ENCODE peak calls at places on chromosomes 1 and 21, in six cellular contexts. One of them, this sample, is unnamed. For H3K9me3, the result is how much of the 10 kb centered on the place peaks cover.

GRCh38 chr1:112982853-112983539 is 27.0 kb upstream of the SLC16A1 start:
- DNase-seq in PC-9: no peak
- DNase-seq in left ventricle myocardium inferior: no peak
- DNase-seq in uterus: no peak
- DNase-seq in AG04450: no peak
- DNase-seq in spleen: no peak
- DNase-seq in this sample: no peak

GRCh38 chr21:26753822-26754221 is 91.4 kb downstream of the ADAMTS1 start:
- DNase-seq in left ventricle myocardium inferior: no peak
- DNase-seq in spleen: no peak
- DNase-seq in uterus: no peak
- DNase-seq in AG04450: no peak
- DNase-seq in PC-9: no peak
- DNase-seq in this sample: no peak

GRCh38 chr1:25821112-25821476 is 1.3 kb downstream of the MTFR1L start:
- DNase-seq in left ventricle myocardium inferior: no peak
- DNase-seq in AG04450: no peak
- DNase-seq in uterus: no peak
- DNase-seq in spleen: peak
- DNase-seq in PC-9: no peak
- DNase-seq in this sample: no peak

GRCh38 chr1:53919675-53920066 is 25.7 kb downstream of the DIO1 start:
- DNase-seq in left ventricle myocardium inferior: no peak
- DNase-seq in AG04450: no peak
- DNase-seq in uterus: no peak
- DNase-seq in spleen: no peak
- DNase-seq in PC-9: no peak
- DNase-seq in this sample: no peak

GRCh38 chr1:202187040-202187671 is 6.4 kb upstream of the LGR6 start:
- DNase-seq in uterus: no peak
- DNase-seq in left ventricle myocardium inferior: no peak
- DNase-seq in PC-9: no peak
- DNase-seq in AG04450: no peak
- DNase-seq in spleen: peak
- DNase-seq in this sample: no peak

GRCh38 chr21:45111703-45112102 is 37.3 kb downstream of the ADARB1 start:
- DNase-seq in uterus: no peak
- DNase-seq in AG04450: no peak
- DNase-seq in left ventricle myocardium inferior: no peak
- DNase-seq in PC-9: no peak
- DNase-seq in spleen: no peak
- DNase-seq in this sample: no peak

GRCh38 chr1:207404849-207405525 is 49.1 kb upstream of the CR2 start:
- DNase-seq in left ventricle myocardium inferior: no peak
- DNase-seq in spleen: no peak
- DNase-seq in PC-9: no peak
- DNase-seq in AG04450: peak
- DNase-seq in uterus: no peak
- DNase-seq in this sample: no peak

GRCh38 chr1:58477390-58477789 is 69.1 kb downstream of the OMA1 start:
- DNase-seq in left ventricle myocardium inferior: no peak
- DNase-seq in spleen: no peak
- DNase-seq in uterus: no peak
- DNase-seq in AG04450: no peak
- DNase-seq in PC-9: no peak
- DNase-seq in this sample: no peak

GRCh38 chr1:182671779-182672486 is 12.5 kb downstream of the RGS8 start:
- DNase-seq in AG04450: no peak
- DNase-seq in left ventricle myocardium inferior: no peak
- DNase-seq in uterus: no peak
- DNase-seq in spleen: no peak
- DNase-seq in PC-9: no peak
- DNase-seq in this sample: no peak

GRCh38 chr1:210339500-210339899 is 10.8 kb downstream of the HHAT start:
- DNase-seq in uterus: no peak
- DNase-seq in AG04450: no peak
- DNase-seq in spleen: no peak
- DNase-seq in left ventricle myocardium inferior: no peak
- DNase-seq in PC-9: no peak
- DNase-seq in this sample: no peak

GRCh38 chr1:231481289-231481688 is 47.2 kb upstream of the TSNAX start:
- DNase-seq in uterus: no peak
- DNase-seq in AG04450: no peak
- DNase-seq in left ventricle myocardium inferior: no peak
- DNase-seq in PC-9: no peak
- DNase-seq in spleen: no peak
- DNase-seq in this sample: no peak

GRCh38 chr1:117301906-117302305 is 65.3 kb upstream of the MAN1A2 start:
- DNase-seq in spleen: no peak
- DNase-seq in AG04450: no peak
- DNase-seq in left ventricle myocardium inferior: no peak
- DNase-seq in PC-9: no peak
- DNase-seq in uterus: no peak
- DNase-seq in this sample: no peak

GRCh38 chr1:160797163-160797797 is 1.3 kb downstream of the LY9 start:
- DNase-seq in PC-9: no peak
- DNase-seq in left ventricle myocardium inferior: no peak
- DNase-seq in AG04450: no peak
- DNase-seq in uterus: no peak
- DNase-seq in spleen: no peak
- DNase-seq in this sample: no peak

GRCh38 chr1:211788626-211789025 is 41.9 kb downstream of the LPGAT1 start:
- DNase-seq in spleen: no peak
- DNase-seq in AG04450: no peak
- DNase-seq in uterus: no peak
- DNase-seq in PC-9: no peak
- DNase-seq in left ventricle myocardium inferior: no peak
- DNase-seq in this sample: no peak

GRCh38 chr1:246577082-246577719 is 10.9 kb downstream of the CNST start:
- DNase-seq in left ventricle myocardium inferior: no peak
- DNase-seq in AG04450: no peak
- DNase-seq in spleen: no peak
- DNase-seq in uterus: no peak
- DNase-seq in PC-9: no peak
- DNase-seq in this sample: no peak

GRCh38 chr1:151908228-151908691 is 1.1 kb downstream of the THEM4 start:
- DNase-seq in uterus: no peak
- DNase-seq in left ventricle myocardium inferior: no peak
- DNase-seq in spleen: no peak
- DNase-seq in AG04450: no peak
- DNase-seq in PC-9: no peak
- DNase-seq in this sample: no peak

GRCh38 chr1:966603-967295 is 467 bp downstream of the PLEKHN1 start:
- DNase-seq in left ventricle myocardium inferior: no peak
- DNase-seq in PC-9: peak
- DNase-seq in uterus: peak
- DNase-seq in AG04450: no peak
- DNase-seq in spleen: peak
- DNase-seq in this sample: peak

GRCh38 chr1:153535664-153536585 is at the start of gene S100A6:
- DNase-seq in AG04450: peak
- DNase-seq in PC-9: peak
- DNase-seq in spleen: peak
- DNase-seq in left ventricle myocardium inferior: peak
- DNase-seq in uterus: peak
- DNase-seq in this sample: peak

DNA sequence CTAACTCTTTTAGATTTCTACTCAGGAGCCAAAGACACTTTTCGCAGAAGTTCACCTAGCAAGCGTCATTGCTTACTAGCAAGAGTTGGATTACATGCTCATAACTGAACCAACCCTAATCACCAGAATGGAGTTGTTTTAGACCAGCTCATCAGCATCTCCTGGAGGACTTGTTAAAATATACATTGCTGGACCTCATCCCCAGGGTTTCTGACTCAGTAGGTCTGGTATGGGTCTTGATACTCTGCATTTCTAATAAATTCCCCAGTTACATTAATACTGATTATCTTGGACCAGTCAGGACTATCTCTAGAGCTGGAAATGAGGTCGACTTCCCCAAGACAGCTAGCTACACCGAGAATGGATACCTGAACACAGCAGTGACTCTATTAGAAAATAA is 9.7 kb upstream of the PRDX6 start:
- DNase-seq in PC-9: no peak
- DNase-seq in spleen: no peak
- DNase-seq in AG04450: no peak
- DNase-seq in left ventricle myocardium inferior: no peak
- DNase-seq in uterus: no peak
- DNase-seq in this sample: no peak
- H3K9me3 ChIP-seq in PC-9: under half
- H3K9me3 ChIP-seq in spleen: under half
- H3K9me3 ChIP-seq in AG04450: under half
- H3K9me3 ChIP-seq in left ventricle myocardium inferior: under half
- H3K9me3 ChIP-seq in uterus: under half
- H3K9me3 ChIP-seq in this sample: under half

DNA sequence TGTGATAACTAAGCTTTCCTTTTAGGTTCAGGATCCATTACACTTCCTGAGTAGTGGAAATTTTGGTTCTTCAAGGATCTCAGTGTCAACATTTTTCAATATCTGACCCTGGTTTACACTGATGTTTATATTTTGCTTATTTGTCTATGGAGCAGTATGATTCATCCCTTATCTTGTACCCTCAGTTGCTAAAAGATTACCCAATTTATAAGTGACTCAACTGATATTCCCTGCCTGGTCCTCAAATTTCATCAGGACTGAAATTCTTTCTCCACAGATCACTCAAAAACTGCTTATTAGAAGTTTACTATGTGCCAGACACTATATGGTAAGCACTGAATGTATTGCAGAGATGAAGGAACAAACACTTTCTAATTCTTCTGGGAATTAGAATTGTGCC is 139.1 kb upstream of the CHRM3 start:
- DNase-seq in PC-9: no peak
- DNase-seq in left ventricle myocardium inferior: no peak
- DNase-seq in AG04450: no peak
- DNase-seq in spleen: no peak
- DNase-seq in uterus: no peak
- DNase-seq in this sample: no peak
- H3K9me3 ChIP-seq in PC-9: under half
- H3K9me3 ChIP-seq in left ventricle myocardium inferior: under half
- H3K9me3 ChIP-seq in AG04450: under half
- H3K9me3 ChIP-seq in spleen: under half
- H3K9me3 ChIP-seq in uterus: under half
- H3K9me3 ChIP-seq in this sample: under half

DNA sequence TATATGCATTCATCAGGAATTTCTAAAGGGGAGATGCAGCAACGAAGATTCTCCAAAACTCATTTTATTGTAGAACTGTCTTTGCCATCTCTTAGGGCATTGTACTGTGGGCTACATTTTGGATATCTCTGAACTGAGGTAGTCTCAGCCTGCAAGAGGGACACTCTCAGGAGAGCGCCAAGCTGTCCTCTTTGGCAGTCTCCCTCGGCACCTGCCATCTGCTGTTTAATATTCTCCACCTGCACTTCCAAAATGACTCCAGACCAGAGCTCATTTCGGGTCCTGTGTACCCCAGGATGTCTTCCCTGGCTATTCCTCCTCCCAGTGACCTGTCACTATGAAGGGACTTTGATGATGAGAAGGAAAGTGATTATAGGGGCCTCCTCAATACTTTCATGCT is 356.3 kb upstream of the C1orf174 start:
- DNase-seq in PC-9: no peak
- DNase-seq in spleen: no peak
- DNase-seq in left ventricle myocardium inferior: no peak
- DNase-seq in AG04450: no peak
- DNase-seq in uterus: no peak
- DNase-seq in this sample: no peak
- H3K9me3 ChIP-seq in PC-9: under half
- H3K9me3 ChIP-seq in spleen: under half
- H3K9me3 ChIP-seq in left ventricle myocardium inferior: under half
- H3K9me3 ChIP-seq in AG04450: under half
- H3K9me3 ChIP-seq in uterus: under half
- H3K9me3 ChIP-seq in this sample: under half

GRCh38 chr1:4353090-4353856 is 301.1 kb upstream of the AJAP1 start:
- DNase-seq in AG04450: no peak
- DNase-seq in left ventricle myocardium inferior: no peak
- DNase-seq in uterus: no peak
- DNase-seq in spleen: peak
- DNase-seq in PC-9: no peak
- DNase-seq in this sample: no peak
- H3K9me3 ChIP-seq in AG04450: half or more
- H3K9me3 ChIP-seq in left ventricle myocardium inferior: under half
- H3K9me3 ChIP-seq in uterus: under half
- H3K9me3 ChIP-seq in spleen: under half
- H3K9me3 ChIP-seq in PC-9: under half
- H3K9me3 ChIP-seq in this sample: under half

DNA sequence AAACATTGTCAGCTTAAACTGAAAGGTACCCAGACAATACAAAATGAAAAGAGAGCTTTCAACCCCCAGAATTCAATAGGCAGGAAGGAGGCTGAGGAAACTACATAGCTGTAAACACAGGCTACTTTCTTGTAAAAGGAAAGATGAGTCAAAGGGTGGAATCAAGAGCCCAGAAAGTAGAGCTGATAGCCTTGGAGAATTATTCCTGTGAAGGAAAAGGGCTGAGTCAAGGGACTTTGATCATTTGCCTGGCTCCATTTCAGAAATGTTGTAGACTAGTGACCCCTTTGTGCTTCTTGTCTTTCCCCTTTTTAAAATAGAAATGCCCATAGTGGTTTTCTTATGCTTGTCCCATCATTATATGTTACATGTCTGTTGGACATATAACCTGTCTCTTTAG is 597.6 kb downstream of the ADGRL2 start:
- DNase-seq in spleen: no peak
- DNase-seq in uterus: no peak
- DNase-seq in PC-9: no peak
- DNase-seq in left ventricle myocardium inferior: no peak
- DNase-seq in AG04450: no peak
- DNase-seq in this sample: no peak
- H3K9me3 ChIP-seq in spleen: under half
- H3K9me3 ChIP-seq in uterus: under half
- H3K9me3 ChIP-seq in PC-9: under half
- H3K9me3 ChIP-seq in left ventricle myocardium inferior: under half
- H3K9me3 ChIP-seq in AG04450: under half
- H3K9me3 ChIP-seq in this sample: under half